ENCODE peak calls at places on chromosomes 7 and 10, in five cellular contexts. One of them, this sample, is unnamed.

GRCh38 chr7:138297526-138297925 is 162.5 kb upstream of the TRIM24 start:
- DNase-seq in GM04503: no peak
- DNase-seq in PC-3: no peak
- DNase-seq in heart left ventricle: no peak
- DNase-seq in GM13977: no peak
- DNase-seq in this sample: no peak

GRCh38 chr7:13117103-13117502 is 429.7 kb downstream of the ARL4A start:
- DNase-seq in PC-3: peak
- DNase-seq in GM04503: no peak
- DNase-seq in GM13977: no peak
- DNase-seq in heart left ventricle: no peak
- DNase-seq in this sample: no peak

GRCh38 chr7:27164381-27165088 is 802 bp downstream of the HOXA9 start:
- DNase-seq in GM13977: no peak
- DNase-seq in PC-3: peak
- DNase-seq in heart left ventricle: peak
- DNase-seq in GM04503: no peak
- DNase-seq in this sample: no peak

GRCh38 chr7:78924581-78924980 is 528.9 kb downstream of the MAGI2 start:
- DNase-seq in GM04503: no peak
- DNase-seq in PC-3: peak
- DNase-seq in heart left ventricle: no peak
- DNase-seq in GM13977: no peak
- DNase-seq in this sample: no peak

GRCh38 chr7:26372211-26372610 is 80.5 kb downstream of the SNX10 start:
- DNase-seq in PC-3: no peak
- DNase-seq in GM13977: no peak
- DNase-seq in heart left ventricle: no peak
- DNase-seq in GM04503: no peak
- DNase-seq in this sample: no peak

GRCh38 chr7:27161214-27161720 is 4.1 kb downstream of the HOXA9 start:
- DNase-seq in PC-3: no peak
- DNase-seq in heart left ventricle: peak
- DNase-seq in GM04503: no peak
- DNase-seq in GM13977: no peak
- DNase-seq in this sample: no peak

GRCh38 chr7:2012981-2013380 is 219.8 kb downstream of the MAD1L1 start:
- DNase-seq in GM13977: no peak
- DNase-seq in GM04503: no peak
- DNase-seq in heart left ventricle: peak
- DNase-seq in PC-3: no peak
- DNase-seq in this sample: peak

GRCh38 chr10:54961040-54961439 is 160.0 kb upstream of the PCDH15 start:
- DNase-seq in heart left ventricle: no peak
- DNase-seq in GM13977: no peak
- DNase-seq in GM04503: no peak
- DNase-seq in PC-3: no peak
- DNase-seq in this sample: no peak

GRCh38 chr7:115249080-115249479 is 327.2 kb downstream of the MDFIC start:
- DNase-seq in PC-3: peak
- DNase-seq in GM04503: peak
- DNase-seq in GM13977: no peak
- DNase-seq in heart left ventricle: no peak
- DNase-seq in this sample: no peak

GRCh38 chr10:121927361-121927840 is 430 bp downstream of the ATE1 start:
- DNase-seq in heart left ventricle: peak
- DNase-seq in GM04503: no peak
- DNase-seq in GM13977: peak
- DNase-seq in PC-3: peak
- DNase-seq in this sample: peak

GRCh38 chr10:52319926-52320325 is 5.8 kb downstream of the DKK1 start:
- DNase-seq in GM04503: no peak
- DNase-seq in PC-3: peak
- DNase-seq in heart left ventricle: no peak
- DNase-seq in GM13977: no peak
- DNase-seq in this sample: no peak

GRCh38 chr7:79761876-79762429 is 308.5 kb upstream of the MAGI2 start:
- DNase-seq in heart left ventricle: no peak
- DNase-seq in GM13977: no peak
- DNase-seq in GM04503: no peak
- DNase-seq in PC-3: no peak
- DNase-seq in this sample: no peak

GRCh38 chr10:127976286-127976685 is 69.4 kb downstream of the PTPRE start:
- DNase-seq in GM13977: no peak
- DNase-seq in heart left ventricle: no peak
- DNase-seq in GM04503: no peak
- DNase-seq in PC-3: no peak
- DNase-seq in this sample: no peak

GRCh38 chr7:100957832-100958421 is 8.6 kb downstream of the MUC3A start:
- DNase-seq in GM13977: no peak
- DNase-seq in GM04503: no peak
- DNase-seq in PC-3: no peak
- DNase-seq in heart left ventricle: no peak
- DNase-seq in this sample: no peak

GRCh38 chr7:101599787-101600186 is 29.3 kb downstream of the MYL10 start:
- DNase-seq in heart left ventricle: no peak
- DNase-seq in GM04503: no peak
- DNase-seq in PC-3: no peak
- DNase-seq in GM13977: no peak
- DNase-seq in this sample: no peak

GRCh38 chr10:33337335-33337854 is 2.9 kb upstream of the NRP1 start:
- DNase-seq in heart left ventricle: peak
- DNase-seq in GM13977: no peak
- DNase-seq in GM04503: no peak
- DNase-seq in PC-3: peak
- DNase-seq in this sample: no peak

GRCh38 chr10:60708666-60709065 is 69.6 kb upstream of the CDK1 start:
- DNase-seq in GM04503: no peak
- DNase-seq in GM13977: no peak
- DNase-seq in PC-3: no peak
- DNase-seq in heart left ventricle: no peak
- DNase-seq in this sample: no peak

GRCh38 chr7:37074370-37074769 is 350.1 kb upstream of the AOAH start:
- DNase-seq in GM13977: no peak
- DNase-seq in heart left ventricle: no peak
- DNase-seq in GM04503: no peak
- DNase-seq in PC-3: no peak
- DNase-seq in this sample: no peak

GRCh38 chr10:33465747-33466146 is 131.3 kb upstream of the NRP1 start:
- DNase-seq in heart left ventricle: no peak
- DNase-seq in PC-3: no peak
- DNase-seq in GM13977: no peak
- DNase-seq in GM04503: no peak
- DNase-seq in this sample: no peak

GRCh38 chr10:69869291-69869841 is 67.7 kb downstream of the COL13A1 start:
- DNase-seq in PC-3: peak
- DNase-seq in heart left ventricle: no peak
- DNase-seq in GM13977: no peak
- DNase-seq in GM04503: peak
- DNase-seq in this sample: no peak

GRCh38 chr10:89129850-89130396 is 77.2 kb downstream of the CH25H start:
- DNase-seq in heart left ventricle: no peak
- DNase-seq in GM13977: no peak
- DNase-seq in PC-3: peak
- DNase-seq in GM04503: peak
- DNase-seq in this sample: no peak

GRCh38 chr7:151550601-151551286 is 31.0 kb upstream of the RHEB start:
- DNase-seq in GM13977: no peak
- DNase-seq in PC-3: peak
- DNase-seq in heart left ventricle: no peak
- DNase-seq in GM04503: no peak
- DNase-seq in this sample: no peak

GRCh38 chr10:43235070-43235900 is 31.6 kb downstream of the RASGEF1A start:
- DNase-seq in PC-3: no peak
- DNase-seq in heart left ventricle: peak
- DNase-seq in GM04503: no peak
- DNase-seq in GM13977: no peak
- DNase-seq in this sample: no peak

GRCh38 chr10:114068054-114068707 is 24.5 kb downstream of the ADRB1 start:
- DNase-seq in heart left ventricle: no peak
- DNase-seq in GM04503: no peak
- DNase-seq in PC-3: no peak
- DNase-seq in GM13977: no peak
- DNase-seq in this sample: peak

GRCh38 chr10:113441220-113441619 is 111.6 kb upstream of the HABP2 start:
- DNase-seq in GM13977: no peak
- DNase-seq in PC-3: no peak
- DNase-seq in heart left ventricle: no peak
- DNase-seq in GM04503: no peak
- DNase-seq in this sample: no peak

GRCh38 chr7:68146970-68147369 is 1150.3 kb downstream of the TYW1 start:
- DNase-seq in GM04503: no peak
- DNase-seq in heart left ventricle: no peak
- DNase-seq in GM13977: no peak
- DNase-seq in PC-3: no peak
- DNase-seq in this sample: no peak

This sample was measured in retina.